ENCODE peak calls at places on chromosomes 16 and 17, in five cellular contexts. W is cardiac muscle cell, T is prostate gland, B is IMR-90, I is heart right ventricle. P is an unnamed sample.
A peak's percentile ranks its signal among the peaks of the same experiment; 100 is the strongest.

GRCh38 chr17:37089998-37090397 is 141.2 kb downstream of the AATF start:
- DNase-seq in T (no peak), I (no peak), B (no peak), W (peak; percentile 11), P (no peak)

GRCh38 chr17:57517216-57517518 is 227.9 kb downstream of the CCDC182 start:
- DNase-seq in T (no peak), W (no peak), B (no peak), I (peak; percentile 22), P (no peak)

GRCh38 chr17:80347948-80348351 is 67.0 kb upstream of the ENDOV start:
- DNase-seq in I (no peak), W (no peak), T (no peak), B (no peak), P (no peak)

GRCh38 chr17:16158721-16159120 is 56.6 kb downstream of the NCOR1 start:
- DNase-seq in T (no peak), B (no peak), I (no peak), W (peak; percentile 2), P (no peak)

GRCh38 chr17:74407384-74407783 is 24.5 kb upstream of the GPRC5C start:
- DNase-seq in T (no peak), I (no peak), W (no peak), B (no peak), P (no peak)

GRCh38 chr17:72984925-72985322 is 107.6 kb downstream of the SLC39A11 start:
- DNase-seq in W (peak; percentile 38), I (no peak), B (no peak), T (no peak), P (no peak)

GRCh38 chr17:58332720-58333395 is 4.3 kb upstream of the TSPOAP1 start:
- DNase-seq in T (no peak), W (no peak), B (no peak), I (no peak), P (no peak)

GRCh38 chr17:17061516-17061915 is 19.3 kb downstream of the MPRIP start:
- DNase-seq in B (no peak), W (no peak), I (no peak), T (no peak), P (no peak)

GRCh38 chr17:75634754-75635609 is 1.7 kb downstream of the SMIM5 start:
- DNase-seq in B (no peak), I (no peak), W (no peak), T (no peak), P (no peak)

GRCh38 chr17:3773511-3773910 is 27.5 kb downstream of the ITGAE start:
- DNase-seq in B (peak; percentile 74), I (no peak), T (no peak), W (peak; percentile 29), P (peak; percentile 34)

GRCh38 chr16:4474192-4474961 is at the start of gene NMRAL1:
- DNase-seq in T (peak; percentile 93), I (peak; percentile 90), B (peak; percentile 80), W (peak; percentile 96), P (no peak)

GRCh38 chr16:89687092-89687940 is 827 bp downstream of the CDK10 start:
- DNase-seq in I (no peak), W (peak; percentile 28), B (peak; percentile 52), T (no peak), P (no peak)

GRCh38 chr16:85426806-85427205 is 186.3 kb upstream of the GSE1 start:
- DNase-seq in W (no peak), I (no peak), T (no peak), B (no peak), P (no peak)

GRCh38 chr17:80069886-80070177 is 31.5 kb upstream of the GAA start:
- DNase-seq in W (peak; percentile 55), T (no peak), B (no peak), I (no peak), P (no peak)

GRCh38 chr17:50045154-50045553 is 10.8 kb upstream of the ITGA3 start:
- DNase-seq in I (no peak), T (no peak), B (no peak), W (no peak), P (no peak)

GRCh38 chr16:14284371-14284770 is 213.3 kb downstream of the MRTFB start:
- DNase-seq in I (no peak), B (no peak), T (no peak), W (no peak), P (no peak)

GRCh38 chr17:2954898-2955445 is 108.4 kb downstream of the OR1D5 start:
- DNase-seq in I (no peak), T (no peak), B (peak; percentile 97), W (peak; percentile 97), P (peak; percentile 89)

GRCh38 chr16:28210264-28210663 is 1.5 kb downstream of the XPO6 start:
- DNase-seq in T (no peak), W (no peak), B (no peak), I (no peak), P (no peak)

GRCh38 chr17:49111934-49112333 is 20.6 kb upstream of the B4GALNT2 start:
- DNase-seq in B (no peak), W (no peak), I (no peak), T (no peak), P (no peak)

GRCh38 chr16:89268987-89269735 is 51.7 kb downstream of the ZNF778 start:
- DNase-seq in I (no peak), B (peak; percentile 50), T (no peak), W (peak; percentile 74), P (no peak)

GRCh38 chr16:31916056-31916488 is 42.5 kb downstream of the ZNF267 start:
- DNase-seq in T (no peak), W (no peak), B (no peak), I (no peak), P (no peak)
- H3K9me3 ChIP-seq in T (peaks cover 8% of the 10 kb centered on the region), W (peaks cover 33% of the 10 kb centered on the region), B (peaks cover 55% of the 10 kb centered on the region), I (peaks cover 100% of the 10 kb centered on the region), P (peaks cover 25% of the 10 kb centered on the region)

DNA sequence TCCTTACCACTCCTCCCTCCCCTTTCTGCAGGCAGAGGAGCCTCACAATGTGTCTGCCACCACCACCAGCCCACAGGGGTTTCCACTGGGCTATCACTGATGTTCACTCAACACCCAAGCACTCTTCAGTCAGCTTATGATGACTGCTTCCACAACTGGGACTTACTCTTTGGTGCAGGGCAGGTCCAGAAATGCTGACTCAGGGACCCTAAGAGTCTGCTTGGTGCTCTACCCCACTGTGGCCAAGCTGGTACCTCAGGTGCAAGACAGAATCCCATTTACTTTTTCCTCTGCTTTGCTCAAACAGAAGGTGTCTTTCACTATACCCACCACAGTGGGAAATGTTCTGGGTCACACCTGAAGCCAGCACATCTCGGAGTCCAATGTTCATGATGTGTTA is 40.1 kb downstream of the ZNF267 start:
- DNase-seq in W (no peak), T (no peak), I (no peak), B (no peak), P (no peak)
- H3K9me3 ChIP-seq in W (peaks cover 33% of the 10 kb centered on the region), T (peaks cover 8% of the 10 kb centered on the region), I (peaks cover 100% of the 10 kb centered on the region), B (peaks cover 44% of the 10 kb centered on the region), P (peaks cover 22% of the 10 kb centered on the region)

DNA sequence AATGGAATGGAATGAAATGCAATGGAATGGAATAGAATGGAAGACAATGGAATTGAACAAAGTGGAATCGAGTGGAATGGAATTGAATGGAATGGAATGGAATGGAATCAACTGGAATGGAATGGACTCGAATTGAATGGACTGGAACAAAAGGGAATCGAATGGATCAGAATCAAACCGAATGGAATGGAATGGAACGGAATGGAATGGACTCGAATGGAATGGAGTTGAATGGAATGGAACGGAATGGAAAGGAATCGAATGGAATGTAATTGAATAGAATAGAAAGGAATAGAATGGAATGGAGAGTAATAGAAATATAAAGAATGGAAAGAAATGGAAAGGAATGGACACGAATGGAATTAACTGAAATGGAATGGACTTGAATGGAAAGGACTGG is 475.2 kb upstream of the WSB1 start:
- DNase-seq in B (peak; percentile 47), W (peak; percentile 6), T (no peak), I (no peak), P (peak; percentile 11)
- H3K9me3 ChIP-seq in B (peaks cover 5% of the 10 kb centered on the region), W (peaks cover 8% of the 10 kb centered on the region), T (no peaks in the 10 kb centered on the region), I (peaks cover 98% of the 10 kb centered on the region), P (peaks cover 87% of the 10 kb centered on the region)

DNA sequence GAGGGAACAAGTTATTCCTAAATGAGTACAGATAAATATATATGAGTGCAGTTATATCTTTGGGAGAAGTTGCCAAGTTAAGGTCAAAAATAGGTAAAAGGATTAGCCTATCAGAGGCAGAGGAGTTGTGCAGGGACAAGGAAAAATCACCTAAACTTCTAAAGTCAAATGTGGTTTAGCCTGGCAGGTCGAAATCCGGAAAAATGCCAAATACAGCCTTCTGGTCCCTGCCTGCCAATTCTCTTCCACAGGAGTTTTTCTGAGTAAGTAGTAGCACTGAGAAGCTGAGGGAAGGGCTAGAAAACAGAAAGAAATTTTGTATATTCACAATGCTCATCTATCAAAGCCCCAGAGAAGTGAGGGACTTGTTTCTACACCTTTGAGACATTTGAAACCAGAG is 17.6 kb upstream of the CES5A start:
- DNase-seq in W (no peak), I (no peak), T (no peak), B (no peak), P (no peak)
- H3K9me3 ChIP-seq in W (no peaks in the 10 kb centered on the region), I (peaks cover 62% of the 10 kb centered on the region), T (no peaks in the 10 kb centered on the region), B (peaks cover 2% of the 10 kb centered on the region), P (no peaks in the 10 kb centered on the region)

GRCh38 chr16:35746281-35746962 is 2287.0 kb downstream of the TP53TG3F start:
- DNase-seq in B (no peak), W (no peak), T (no peak), I (no peak), P (no peak)
- H3K9me3 ChIP-seq in B (peaks cover 35% of the 10 kb centered on the region), W (no peaks in the 10 kb centered on the region), T (no peaks in the 10 kb centered on the region), I (peaks cover 6% of the 10 kb centered on the region), P (peaks cover 66% of the 10 kb centered on the region)

GRCh38 chr16:69466547-69466946 is 42.1 kb downstream of the CYB5B start:
- DNase-seq in W (no peak), T (no peak), B (no peak), I (no peak), P (no peak)

GRCh38 chr16:69471121-69471520 is 46.7 kb downstream of the CYB5B start:
- DNase-seq in T (no peak), I (no peak), B (no peak), W (no peak), P (no peak)

GRCh38 chr16:69465881-69466280 is 41.5 kb downstream of the CYB5B start:
- DNase-seq in I (no peak), T (no peak), B (no peak), W (no peak), P (no peak)

GRCh38 chr16:69467531-69468204 is 43.2 kb downstream of the CYB5B start:
- DNase-seq in I (no peak), B (no peak), W (no peak), T (no peak), P (no peak)

DNA sequence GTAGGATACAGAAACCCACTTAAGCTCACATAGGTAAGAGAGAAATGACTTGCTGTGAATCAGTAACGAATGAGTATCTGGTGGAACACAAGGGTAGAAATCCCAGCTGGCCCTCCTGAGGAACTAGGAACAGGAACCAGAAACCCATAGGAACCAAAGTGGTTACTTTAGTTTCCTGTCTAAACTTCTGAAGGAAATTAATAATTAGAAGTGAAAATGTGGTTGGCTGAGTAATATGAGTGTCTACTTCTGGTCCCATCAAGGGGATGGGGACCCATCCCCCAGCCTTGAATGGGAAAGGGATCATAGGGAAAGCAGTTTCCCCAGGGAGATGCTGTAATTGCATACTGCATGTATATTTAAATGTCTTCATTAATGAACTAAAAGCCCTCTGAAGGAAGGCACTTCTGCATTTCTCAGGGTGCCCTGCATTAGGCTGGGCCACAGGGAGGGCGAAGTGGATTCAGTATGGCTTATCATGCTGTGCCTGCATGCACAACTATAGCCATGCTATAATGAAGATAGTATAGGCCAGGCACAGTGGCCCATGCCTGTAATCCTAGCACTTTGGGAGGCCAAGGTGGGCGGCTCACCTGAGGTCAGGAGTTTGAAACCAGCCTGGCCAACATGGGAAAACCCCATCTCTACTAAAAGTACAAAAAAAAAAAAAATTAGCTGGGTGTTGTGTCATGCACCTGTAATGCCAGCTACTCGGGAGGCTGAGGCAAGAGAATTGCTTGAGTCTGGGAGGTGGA is 45.6 kb downstream of the CYB5B start:
- DNase-seq in T (no peak), W (no peak), B (no peak), I (no peak), P (no peak)
- H3K9me3 ChIP-seq in T (no peaks in the 10 kb centered on the region), W (no peaks in the 10 kb centered on the region), B (no peaks in the 10 kb centered on the region), I (no peaks in the 10 kb centered on the region), P (no peaks in the 10 kb centered on the region)

P was measured in AG04450.